ENCODE peak calls at places on chromosomes 3 and 15, in four cellular contexts. One of them, this sample, is unnamed.

GRCh38 chr15:74727727-74728126 is 2.4 kb upstream of the CYP1A1 start:
- DNase-seq in AG04450: no peak
- DNase-seq in HL-60: no peak
- DNase-seq in HFF-Myc: no peak
- DNase-seq in this sample: no peak

GRCh38 chr3:113948015-113948917 is 453 bp downstream of the ZDHHC23 start:
- DNase-seq in AG04450: no peak
- DNase-seq in HL-60: peak
- DNase-seq in HFF-Myc: no peak
- DNase-seq in this sample: peak

GRCh38 chr3:112773-113172 is 83.8 kb upstream of the CHL1 start:
- DNase-seq in AG04450: no peak
- DNase-seq in HL-60: no peak
- DNase-seq in HFF-Myc: no peak
- DNase-seq in this sample: no peak

GRCh38 chr15:98658831-98659699 is 10.7 kb downstream of the IGF1R start:
- DNase-seq in AG04450: no peak
- DNase-seq in HL-60: peak
- DNase-seq in HFF-Myc: no peak
- DNase-seq in this sample: peak

GRCh38 chr3:194139085-194139976 is 3.4 kb downstream of the HES1 start:
- DNase-seq in AG04450: no peak
- DNase-seq in HL-60: no peak
- DNase-seq in HFF-Myc: peak
- DNase-seq in this sample: no peak

GRCh38 chr15:67003586-67003985 is 61.8 kb upstream of the SMAD3 start:
- DNase-seq in AG04450: no peak
- DNase-seq in HL-60: no peak
- DNase-seq in HFF-Myc: no peak
- DNase-seq in this sample: no peak

GRCh38 chr3:181710581-181711255 is 1.0 kb upstream of the SOX2 start:
- DNase-seq in AG04450: no peak
- DNase-seq in HL-60: no peak
- DNase-seq in HFF-Myc: no peak
- DNase-seq in this sample: no peak

GRCh38 chr3:141228385-141228784 is 3.2 kb upstream of the PXYLP1 start:
- DNase-seq in AG04450: no peak
- DNase-seq in HL-60: no peak
- DNase-seq in HFF-Myc: no peak
- DNase-seq in this sample: no peak

GRCh38 chr3:14898929-14899328 is 48.5 kb upstream of the NR2C2 start:
- DNase-seq in AG04450: no peak
- DNase-seq in HL-60: no peak
- DNase-seq in HFF-Myc: no peak
- DNase-seq in this sample: no peak

DNA sequence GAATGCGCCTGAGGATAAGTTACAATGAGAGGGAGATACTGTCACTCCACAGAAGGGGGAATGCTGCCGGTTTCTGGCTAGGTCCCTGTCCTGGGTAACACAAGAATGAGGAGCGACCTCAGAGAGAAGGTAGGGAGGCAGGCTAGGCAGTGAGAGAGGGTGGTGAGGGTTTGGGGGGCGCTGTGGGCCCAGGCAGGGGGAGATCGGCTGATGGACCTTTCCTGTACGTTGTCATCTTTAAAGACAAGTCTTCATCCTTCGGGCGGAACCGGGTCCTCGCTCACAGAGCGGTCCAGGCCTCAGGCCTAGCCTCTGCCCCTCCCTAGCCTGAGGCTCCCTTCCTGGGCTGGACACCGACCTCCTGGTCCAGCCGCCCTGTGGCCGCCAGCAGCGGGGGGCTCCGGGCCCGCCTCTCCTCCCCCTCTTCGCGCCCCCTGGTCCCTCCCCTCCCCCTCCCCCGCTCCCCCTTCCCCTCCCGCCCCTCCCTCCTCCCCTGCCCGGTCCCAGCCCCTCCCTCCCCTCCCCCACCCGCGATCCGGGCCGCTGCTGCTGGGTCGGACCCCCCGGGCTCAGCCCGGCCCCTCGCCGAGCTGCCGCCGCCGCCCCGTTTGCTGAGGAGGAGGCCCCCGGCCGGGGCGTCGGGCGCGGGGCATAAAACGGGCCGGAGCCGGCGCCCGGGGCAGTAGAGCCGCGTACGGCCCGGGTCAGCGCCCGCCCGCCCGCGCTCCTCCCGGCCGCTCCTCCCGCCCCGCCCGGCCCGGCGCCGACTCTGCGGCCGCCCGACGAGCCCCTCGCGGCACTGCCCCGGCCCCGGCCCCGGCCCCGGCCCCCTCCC is at the start of gene CHRD:
- DNase-seq in AG04450: no peak
- DNase-seq in HL-60: no peak
- DNase-seq in HFF-Myc: no peak
- DNase-seq in this sample: no peak
- H3K4me3 ChIP-seq in AG04450: peak
- H3K4me3 ChIP-seq in HL-60: no peak
- H3K4me3 ChIP-seq in HFF-Myc: no peak
- H3K4me3 ChIP-seq in this sample: no peak

GRCh38 chr3:102450976-102451375 is 16.2 kb downstream of the ZPLD1 start:
- DNase-seq in AG04450: no peak
- DNase-seq in HL-60: no peak
- DNase-seq in HFF-Myc: no peak
- DNase-seq in this sample: no peak

GRCh38 chr3:102447272-102447671 is 12.5 kb downstream of the ZPLD1 start:
- DNase-seq in AG04450: no peak
- DNase-seq in HL-60: no peak
- DNase-seq in HFF-Myc: no peak
- DNase-seq in this sample: no peak

GRCh38 chr3:102451556-102451955 is 16.7 kb downstream of the ZPLD1 start:
- DNase-seq in AG04450: no peak
- DNase-seq in HL-60: no peak
- DNase-seq in HFF-Myc: no peak
- DNase-seq in this sample: no peak

GRCh38 chr3:102449341-102449740 is 14.5 kb downstream of the ZPLD1 start:
- DNase-seq in AG04450: no peak
- DNase-seq in HL-60: no peak
- DNase-seq in HFF-Myc: peak
- DNase-seq in this sample: no peak

DNA sequence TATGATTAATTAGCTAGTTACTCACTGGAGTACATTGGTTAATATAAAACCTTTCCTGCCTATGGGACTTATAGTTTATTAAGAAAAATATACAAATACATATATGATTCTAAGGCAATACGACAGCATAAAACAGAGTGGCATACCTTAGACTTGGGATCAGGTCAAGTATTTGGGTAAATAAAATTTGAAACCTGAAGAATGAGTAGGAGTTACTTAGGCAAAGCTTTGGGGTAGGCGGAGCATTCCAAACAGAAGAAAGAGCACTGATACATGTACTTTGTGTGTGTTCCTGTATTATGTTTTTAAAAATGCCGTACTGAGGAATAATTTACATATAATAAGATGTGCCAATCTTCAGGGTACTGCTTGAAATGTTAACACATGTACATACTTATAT is 15.1 kb downstream of the ZPLD1 start:
- DNase-seq in AG04450: no peak
- DNase-seq in HL-60: no peak
- DNase-seq in HFF-Myc: no peak
- DNase-seq in this sample: no peak
- TF ChIP-seq CTCF in AG04450: no peak
- TF ChIP-seq CTCF in HL-60: no peak
- TF ChIP-seq CTCF in HFF-Myc: no peak
- TF ChIP-seq CTCF in this sample: no peak

GRCh38 chr15:90004252-90004651 is 3.1 kb downstream of the ZNF710 start:
- DNase-seq in AG04450: no peak
- DNase-seq in HL-60: no peak
- DNase-seq in HFF-Myc: no peak
- DNase-seq in this sample: no peak
- H3K4me3 ChIP-seq in AG04450: peak
- H3K4me3 ChIP-seq in HL-60: no peak
- H3K4me3 ChIP-seq in HFF-Myc: peak
- H3K4me3 ChIP-seq in this sample: peak

DNA sequence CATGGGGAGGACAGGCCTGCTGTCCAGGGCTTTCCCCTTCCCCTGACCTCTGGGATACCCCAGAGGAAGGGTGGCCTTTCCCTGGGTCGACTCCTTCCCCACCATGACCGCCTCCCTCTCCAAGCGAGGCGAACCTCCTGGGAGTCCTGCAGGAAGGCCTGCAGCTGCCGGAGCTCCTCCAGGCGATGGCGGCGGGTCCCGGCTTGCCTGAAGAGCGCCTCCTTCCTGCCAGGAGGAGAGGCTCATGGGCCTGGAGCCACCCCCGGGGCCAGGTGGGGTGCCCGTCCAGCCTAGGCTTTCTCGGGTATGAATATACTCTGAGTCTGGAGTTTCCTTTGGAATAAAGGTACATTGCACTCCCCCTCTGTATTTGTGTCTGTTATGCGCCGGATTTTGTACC is 20.1 kb downstream of the PLA2G4B start:
- DNase-seq in AG04450: no peak
- DNase-seq in HL-60: no peak
- DNase-seq in HFF-Myc: no peak
- DNase-seq in this sample: no peak
- TF ChIP-seq CTCF in AG04450: no peak
- TF ChIP-seq CTCF in HL-60: no peak
- TF ChIP-seq CTCF in HFF-Myc: no peak
- TF ChIP-seq CTCF in this sample: no peak

GRCh38 chr15:31360843-31361763 is 34.5 kb downstream of the KLF13 start:
- DNase-seq in AG04450: no peak
- DNase-seq in HL-60: peak
- DNase-seq in HFF-Myc: no peak
- DNase-seq in this sample: peak
- H3K4me3 ChIP-seq in AG04450: no peak
- H3K4me3 ChIP-seq in HL-60: no peak
- H3K4me3 ChIP-seq in HFF-Myc: no peak
- H3K4me3 ChIP-seq in this sample: peak

DNA sequence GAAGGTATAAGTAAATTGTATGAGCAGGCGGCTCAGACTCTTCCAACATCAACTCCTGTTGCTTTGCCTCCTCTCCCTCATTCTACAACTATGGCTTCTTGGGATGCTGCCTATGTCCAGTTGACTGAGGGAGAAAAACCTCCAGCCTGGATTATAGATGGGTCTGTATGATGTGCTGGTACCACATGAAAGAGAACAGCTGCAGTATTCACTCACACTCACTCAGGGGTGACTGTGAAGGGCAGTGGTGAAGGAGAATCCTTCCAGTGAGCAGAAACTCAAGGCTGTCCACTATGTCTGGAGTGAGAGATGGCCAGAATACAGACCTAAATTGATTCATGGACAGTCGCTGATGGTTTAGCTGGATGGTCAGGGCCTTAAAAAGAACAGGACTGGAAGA is 1.7 kb upstream of the BCL2L10 start:
- DNase-seq in AG04450: no peak
- DNase-seq in HL-60: no peak
- DNase-seq in HFF-Myc: no peak
- DNase-seq in this sample: no peak
- TF ChIP-seq CTCF in AG04450: no peak
- TF ChIP-seq CTCF in HL-60: no peak
- TF ChIP-seq CTCF in HFF-Myc: no peak
- TF ChIP-seq CTCF in this sample: no peak

GRCh38 chr15:25070357-25070963 is 115.7 kb downstream of the SNRPN start:
- DNase-seq in AG04450: no peak
- DNase-seq in HL-60: no peak
- DNase-seq in HFF-Myc: no peak
- DNase-seq in this sample: no peak
- H3K4me3 ChIP-seq in AG04450: no peak
- H3K4me3 ChIP-seq in HL-60: no peak
- H3K4me3 ChIP-seq in HFF-Myc: no peak
- H3K4me3 ChIP-seq in this sample: no peak

GRCh38 chr3:145939431-145939830 is 221.6 kb downstream of the PLOD2 start:
- DNase-seq in AG04450: no peak
- DNase-seq in HL-60: no peak
- DNase-seq in HFF-Myc: no peak
- DNase-seq in this sample: no peak

GRCh38 chr3:145942052-145942451 is 218.9 kb downstream of the PLOD2 start:
- DNase-seq in AG04450: no peak
- DNase-seq in HL-60: no peak
- DNase-seq in HFF-Myc: no peak
- DNase-seq in this sample: no peak

DNA sequence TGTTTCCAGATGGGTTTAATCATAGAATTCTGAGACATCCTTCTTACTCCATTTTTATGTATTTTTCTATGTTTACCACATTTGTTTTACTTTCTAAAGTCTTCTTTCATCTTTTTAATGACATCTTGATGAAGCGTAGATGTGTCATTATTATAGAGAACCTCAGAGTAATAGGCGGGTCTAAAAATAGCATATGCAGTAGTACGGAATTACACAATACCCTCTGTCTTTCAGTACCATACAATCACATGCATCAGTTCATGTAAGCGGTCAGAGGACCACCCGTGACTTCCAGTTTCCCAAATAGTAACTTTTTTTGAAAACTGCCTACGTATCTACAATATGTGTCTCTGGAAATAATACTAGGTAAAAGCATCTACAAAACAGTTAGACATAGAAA is 224.0 kb downstream of the PLOD2 start:
- DNase-seq in AG04450: no peak
- DNase-seq in HL-60: no peak
- DNase-seq in HFF-Myc: no peak
- DNase-seq in this sample: no peak
- TF ChIP-seq CTCF in AG04450: no peak
- TF ChIP-seq CTCF in HL-60: no peak
- TF ChIP-seq CTCF in HFF-Myc: no peak
- TF ChIP-seq CTCF in this sample: no peak

GRCh38 chr3:59425371-59425770 is 375.5 kb upstream of the CFAP20DC start:
- DNase-seq in AG04450: peak
- DNase-seq in HL-60: no peak
- DNase-seq in HFF-Myc: no peak
- DNase-seq in this sample: no peak

GRCh38 chr3:59422312-59422711 is 372.5 kb upstream of the CFAP20DC start:
- DNase-seq in AG04450: no peak
- DNase-seq in HL-60: no peak
- DNase-seq in HFF-Myc: no peak
- DNase-seq in this sample: peak

GRCh38 chr3:59423707-59424106 is 373.9 kb upstream of the CFAP20DC start:
- DNase-seq in AG04450: no peak
- DNase-seq in HL-60: no peak
- DNase-seq in HFF-Myc: no peak
- DNase-seq in this sample: no peak

GRCh38 chr3:59425942-59426341 is 376.1 kb upstream of the CFAP20DC start:
- DNase-seq in AG04450: no peak
- DNase-seq in HL-60: no peak
- DNase-seq in HFF-Myc: no peak
- DNase-seq in this sample: peak

GRCh38 chr3:59424268-59425010 is 374.6 kb upstream of the CFAP20DC start:
- DNase-seq in AG04450: peak
- DNase-seq in HL-60: no peak
- DNase-seq in HFF-Myc: peak
- DNase-seq in this sample: peak
- H3K4me3 ChIP-seq in AG04450: no peak
- H3K4me3 ChIP-seq in HL-60: no peak
- H3K4me3 ChIP-seq in HFF-Myc: no peak
- H3K4me3 ChIP-seq in this sample: no peak

This sample was measured in GM12865.